ENCODE peak calls at places on chromosomes 13 and 19, in six cellular contexts. R is central memory CD8-positive, alpha-beta T cell; H is GM04504; E is A549; J is OCI-LY7; I is left ventricle myocardium inferior. X is an unnamed sample.

GRCh38 chr13:53151692-53152421 is 123.2 kb downstream of the OLFM4 start:
- DNase-seq in H (no peak), I (no peak), J (peak; percentile 68), E (peak; percentile 27), R (no peak), X (no peak)

GRCh38 chr19:39731685-39732084 is 6.1 kb downstream of the CLC start:
- DNase-seq in R (no peak), J (no peak), E (no peak), I (no peak), H (no peak), X (no peak)

GRCh38 chr13:66574606-66575005 is 655.5 kb downstream of the PCDH9 start:
- DNase-seq in R (no peak), H (peak; percentile 8), I (no peak), E (no peak), J (no peak), X (no peak)

GRCh38 chr19:5892772-5893275 is 10.8 kb downstream of the NDUFA11 start:
- DNase-seq in E (no peak), R (no peak), J (no peak), I (no peak), H (no peak), X (no peak)

GRCh38 chr13:90839061-90839460 is 508.4 kb upstream of the MIR17HG start:
- DNase-seq in E (peak; percentile 55), R (no peak), H (no peak), J (no peak), I (no peak), X (no peak)

GRCh38 chr19:6970478-6970877 is 50.8 kb downstream of the MBD3L2B start:
- DNase-seq in H (no peak), R (no peak), I (no peak), J (peak; percentile 77), E (peak; percentile 24), X (no peak)

GRCh38 chr19:34404109-34404909 is at the start of gene PDCD2L:
- DNase-seq in R (peak; percentile 84), J (peak; percentile 94), H (peak; percentile 61), E (peak; percentile 97), I (peak; percentile 93), X (peak; percentile 97)

GRCh38 chr13:73321039-73321438 is 262.2 kb downstream of the KLF5 start:
- DNase-seq in E (no peak), J (no peak), I (no peak), H (no peak), R (no peak), X (no peak)

GRCh38 chr13:27712421-27712820 is 79.9 kb upstream of the GSX1 start:
- DNase-seq in E (peak; percentile 12), R (no peak), H (peak; percentile 11), I (no peak), J (peak; percentile 28), X (peak; percentile 38)

GRCh38 chr19:14090509-14091085 is at the start of gene SAMD1:
- DNase-seq in R (no peak), I (peak; percentile 95), J (peak; percentile 94), H (peak; percentile 62), E (peak; percentile 90), X (peak; percentile 96)

GRCh38 chr13:102197193-102197592 is 204.7 kb downstream of the FGF14 start:
- DNase-seq in E (peak; percentile 9), I (no peak), H (no peak), R (no peak), J (no peak), X (no peak)

GRCh38 chr19:45178262-45179062 is at the start of gene BLOC1S3:
- DNase-seq in J (peak; percentile 100), E (peak; percentile 100), H (peak; percentile 100), I (peak; percentile 100), R (peak; percentile 98), X (peak; percentile 100)

GRCh38 chr13:66860868-66861447 is 369.2 kb downstream of the PCDH9 start:
- DNase-seq in H (no peak), I (no peak), J (no peak), R (no peak), E (no peak), X (no peak)

GRCh38 chr13:37139356-37139755 is 33.9 kb upstream of the CSNK1A1L start:
- DNase-seq in H (no peak), J (no peak), E (no peak), I (no peak), R (no peak), X (no peak)

GRCh38 chr13:105147481-105147880 is 1388.0 kb downstream of the EFNB2 start:
- DNase-seq in R (no peak), H (no peak), J (no peak), E (no peak), I (no peak), X (no peak)

GRCh38 chr13:46577656-46578589 is 25.0 kb downstream of the LRCH1 start:
- DNase-seq in I (no peak), E (no peak), J (no peak), R (no peak), H (peak; percentile 44), X (no peak)

GRCh38 chr13:60572855-60573254 is 175.8 kb downstream of the TDRD3 start:
- DNase-seq in E (no peak), H (no peak), J (no peak), R (no peak), I (no peak), X (no peak)

GRCh38 chr19:39444598-39445257 is 654 bp upstream of the SUPT5H start:
- DNase-seq in H (no peak), E (no peak), I (no peak), R (no peak), J (no peak), X (no peak)

GRCh38 chr19:6363429-6363828 is 2.1 kb downstream of the CLPP start:
- DNase-seq in E (no peak), R (no peak), J (no peak), H (no peak), I (no peak), X (no peak)

GRCh38 chr13:69935043-69935442 is 172.6 kb upstream of the ATXN8OS start:
- DNase-seq in I (no peak), R (no peak), H (no peak), E (peak; percentile 35), J (peak; percentile 1), X (no peak)

GRCh38 chr19:35348909-35349611 is 1.4 kb downstream of the FFAR1 start:
- DNase-seq in E (no peak), H (no peak), J (peak; percentile 93), I (no peak), R (no peak), X (no peak)

GRCh38 chr13:35923347-35923746 is 207.8 kb downstream of the DCLK1 start:
- DNase-seq in E (peak; percentile 19), H (peak; percentile 42), I (peak; percentile 26), R (no peak), J (no peak), X (peak; percentile 66)

GRCh38 chr13:77868717-77869116 is 49.9 kb downstream of the EDNRB start:
- DNase-seq in H (no peak), R (no peak), J (no peak), E (no peak), I (no peak), X (no peak)

GRCh38 chr13:93254775-93255174 is 28.2 kb downstream of the GPC6 start:
- DNase-seq in H (no peak), J (no peak), E (no peak), R (no peak), I (no peak), X (no peak)

GRCh38 chr19:4318460-4318859 is 14.1 kb downstream of the FSD1 start:
- DNase-seq in R (no peak), H (no peak), E (no peak), I (no peak), J (no peak), X (no peak)

GRCh38 chr13:100269837-100270236 is 180.9 kb downstream of the PCCA start:
- DNase-seq in H (peak; percentile 38), I (peak; percentile 74), J (no peak), E (no peak), R (no peak), X (peak; percentile 80)

GRCh38 chr19:8481616-8482015 is 20.8 kb downstream of the PRAM1 start:
- DNase-seq in E (no peak), R (no peak), H (no peak), I (no peak), J (no peak), X (no peak)

GRCh38 chr13:84445776-84446175 is 563.5 kb upstream of the SLITRK1 start:
- DNase-seq in H (no peak), J (no peak), E (no peak), R (no peak), I (no peak), X (no peak)

GRCh38 chr13:39048806-39049205 is 10.6 kb downstream of the NHLRC3 start:
- DNase-seq in I (no peak), H (no peak), R (no peak), J (no peak), E (no peak), X (no peak)

GRCh38 chr19:17294051-17294891 is 9.0 kb downstream of the ABHD8 start:
- DNase-seq in R (peak; percentile 32), H (no peak), I (no peak), J (peak; percentile 79), E (peak; percentile 60), X (peak; percentile 60)

GRCh38 chr19:2739602-2740313 is at the start of gene SLC39A3:
- DNase-seq in I (peak; percentile 97), E (peak; percentile 97), R (peak; percentile 99), H (peak; percentile 96), J (peak; percentile 99), X (peak; percentile 97)

GRCh38 chr13:51935326-51936171 is 73.8 kb downstream of the CCDC70 start:
- DNase-seq in H (no peak), R (no peak), J (no peak), E (peak; percentile 29), I (no peak), X (no peak)

GRCh38 chr13:43348397-43348796 is 325.0 kb downstream of the DNAJC15 start:
- DNase-seq in I (no peak), H (no peak), J (no peak), R (no peak), E (peak; percentile 11), X (no peak)

GRCh38 chr19:46383171-46383815 is 30.1 kb downstream of the CCDC8 start:
- DNase-seq in J (no peak), H (no peak), I (no peak), E (no peak), R (no peak), X (no peak)

GRCh38 chr13:52862358-52863206 is 14.1 kb upstream of the PCDH8 start:
- DNase-seq in E (peak; percentile 21), H (no peak), R (no peak), J (peak; percentile 19), I (no peak), X (peak; percentile 28)

GRCh38 chr13:99119686-99120085 is 81.0 kb upstream of the UBAC2 start:
- DNase-seq in I (no peak), H (no peak), R (no peak), J (no peak), E (peak; percentile 2), X (no peak)

GRCh38 chr19:55257461-55258411 is 1.1 kb downstream of the PPP6R1 start:
- DNase-seq in H (no peak), J (peak; percentile 47), E (no peak), R (no peak), I (no peak), X (no peak)

GRCh38 chr19:17576758-17577532 is 21.5 kb downstream of the COLGALT1 start:
- DNase-seq in H (no peak), R (no peak), I (no peak), J (no peak), E (peak; percentile 84), X (peak; percentile 54)

GRCh38 chr13:25963681-25964080 is 88.1 kb downstream of the SHISA2 start:
- DNase-seq in I (no peak), J (no peak), H (no peak), E (no peak), R (no peak), X (no peak)

X was measured in left ventricle myocardium superior.